ENCODE peak calls at places on chromosome 18, in seven cellular contexts. I is coronary artery, M is cardiac muscle cell, F is kidney, S is endodermal cell, P is endothelial cell, W is transverse colon. O is an unnamed sample.

GRCh38 chr18:48813833-48814489 is 136.8 kb downstream of the SMAD7 start:
- DNase-seq in I (peak), M (no peak), F (no peak), S (peak), P (no peak), W (peak), O (peak)

GRCh38 chr18:37669991-37670534 is 104.5 kb upstream of the CELF4 start:
- DNase-seq in I (no peak), M (no peak), F (peak), S (peak), P (no peak), W (no peak), O (peak)

GRCh38 chr18:59810183-59810582 is 89.6 kb upstream of the PMAIP1 start:
- DNase-seq in I (no peak), M (no peak), F (no peak), S (no peak), P (no peak), W (no peak), O (no peak)

GRCh38 chr18:55448390-55448789 is 139.6 kb downstream of the TCF4 start:
- DNase-seq in I (no peak), M (no peak), F (no peak), S (no peak), P (no peak), W (no peak), O (no peak)

GRCh38 chr18:70165936-70166335 is 39.6 kb downstream of the RTTN start:
- DNase-seq in I (no peak), M (no peak), F (no peak), S (no peak), P (no peak), W (no peak), O (no peak)

GRCh38 chr18:45997689-45998088 is 30.6 kb upstream of the EPG5 start:
- DNase-seq in I (no peak), M (no peak), F (no peak), S (no peak), P (no peak), W (no peak), O (peak)

GRCh38 chr18:34840416-34840815 is 130.3 kb downstream of the DTNA start:
- DNase-seq in I (no peak), M (no peak), F (no peak), S (no peak), P (no peak), W (no peak), O (no peak)

GRCh38 chr18:7871560-7872456 is 304.7 kb downstream of the PTPRM start:
- DNase-seq in I (no peak), M (no peak), F (no peak), S (no peak), P (no peak), W (no peak), O (no peak)

GRCh38 chr18:31204833-31205232 is 42.2 kb upstream of the DSC1 start:
- DNase-seq in I (no peak), M (no peak), F (no peak), S (no peak), P (no peak), W (peak), O (no peak)

GRCh38 chr18:77088977-77089795 is 43.4 kb downstream of the MBP start:
- DNase-seq in I (peak), M (no peak), F (peak), S (peak), P (no peak), W (no peak), O (no peak)

GRCh38 chr18:26429535-26429934 is 118.8 kb downstream of the KCTD1 start:
- DNase-seq in I (no peak), M (peak), F (no peak), S (no peak), P (no peak), W (no peak), O (peak)

GRCh38 chr18:62631173-62631572 is 84.2 kb upstream of the PHLPP1 start:
- DNase-seq in I (no peak), M (no peak), F (no peak), S (no peak), P (no peak), W (no peak), O (no peak)

GRCh38 chr18:79682481-79682880 is 2.9 kb downstream of the CTDP1 start:
- DNase-seq in I (no peak), M (no peak), F (no peak), S (peak), P (no peak), W (no peak), O (no peak)

GRCh38 chr18:49050462-49050861 is 99.7 kb upstream of the SMAD7 start:
- DNase-seq in I (no peak), M (no peak), F (no peak), S (no peak), P (no peak), W (no peak), O (no peak)

GRCh38 chr18:34821669-34822210 is 111.6 kb downstream of the DTNA start:
- DNase-seq in I (no peak), M (no peak), F (no peak), S (peak), P (no peak), W (no peak), O (no peak)

GRCh38 chr18:23032030-23032582 is 99.0 kb downstream of the RBBP8 start:
- DNase-seq in I (no peak), M (no peak), F (no peak), S (no peak), P (no peak), W (no peak), O (no peak)

GRCh38 chr18:23540867-23541266 is 37.6 kb downstream of the RMC1 start:
- DNase-seq in I (no peak), M (no peak), F (no peak), S (no peak), P (no peak), W (no peak), O (no peak)

GRCh38 chr18:77100751-77101355 is 31.7 kb downstream of the MBP start:
- DNase-seq in I (peak), M (no peak), F (no peak), S (no peak), P (no peak), W (no peak), O (no peak)

GRCh38 chr18:21389283-21389682 is 147.3 kb downstream of the GREB1L start:
- DNase-seq in I (no peak), M (no peak), F (no peak), S (no peak), P (no peak), W (no peak), O (no peak)

GRCh38 chr18:24885266-24885665 is 424.8 kb downstream of the HRH4 start:
- DNase-seq in I (no peak), M (no peak), F (no peak), S (no peak), P (no peak), W (no peak), O (no peak)

GRCh38 chr18:24112874-24113615 is 25.8 kb upstream of the CABYR start:
- DNase-seq in I (no peak), M (no peak), F (no peak), S (peak), P (no peak), W (no peak), O (no peak)

DNA sequence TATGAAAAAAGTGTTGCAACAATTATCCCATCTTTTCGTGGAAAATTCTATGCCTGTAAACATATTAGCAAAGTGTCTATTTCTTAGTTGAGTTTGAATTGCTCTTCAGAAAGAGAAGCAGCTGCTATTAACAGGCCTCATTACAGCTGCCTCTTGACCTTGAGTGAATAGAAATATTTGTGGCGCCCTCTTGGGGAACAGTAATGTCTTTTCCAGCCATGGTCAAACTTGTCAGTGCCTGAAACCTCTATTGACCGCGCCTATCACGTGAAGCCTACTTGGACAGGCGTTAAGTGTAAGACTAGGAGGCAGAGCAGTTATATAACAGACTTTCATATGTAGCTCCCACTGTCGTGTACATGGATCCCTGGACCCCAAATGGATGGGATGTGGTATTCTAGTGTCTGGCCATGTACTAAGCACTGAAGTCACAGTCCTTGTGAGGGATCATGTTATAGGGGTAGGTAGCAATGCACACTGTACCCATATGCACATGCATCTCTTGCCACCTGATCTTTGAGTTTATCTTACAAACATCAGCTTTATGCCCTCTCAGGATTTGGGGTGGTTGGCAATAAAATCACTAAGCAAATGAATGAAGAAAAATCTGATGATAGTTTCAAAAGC is 245.0 kb downstream of the PTGR3 start:
- DNase-seq in I (no peak), M (peak), F (no peak), S (peak), P (peak), W (peak), O (no peak)
- TF ChIP-seq CTCF in I (no peak), M (peak), F (no peak), S (peak), P (peak), W (peak), O (peak)

DNA sequence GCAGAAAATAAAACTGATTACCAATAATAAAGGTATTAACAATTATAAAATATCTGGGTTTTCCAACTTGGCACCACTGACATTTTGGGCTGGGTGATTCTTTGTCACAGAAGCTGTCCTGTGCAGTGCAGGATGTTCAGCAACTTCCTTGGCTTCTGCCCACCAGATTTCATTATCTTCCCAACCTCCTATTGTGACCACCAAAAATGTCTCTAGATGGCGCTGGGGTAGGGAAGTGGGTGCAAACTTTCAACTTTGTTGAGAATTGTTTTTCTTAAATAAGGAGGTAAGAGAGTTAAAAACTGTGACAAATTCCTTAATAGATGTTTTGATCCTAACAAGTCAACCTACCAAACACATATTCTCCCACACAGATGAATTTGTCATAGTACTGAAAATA is 90.1 kb downstream of the GAREM1 start:
- DNase-seq in I (no peak), M (no peak), F (no peak), S (no peak), P (no peak), W (no peak), O (no peak)
- TF ChIP-seq CTCF in I (no peak), M (peak), F (no peak), S (peak), P (no peak), W (no peak), O (no peak)

GRCh38 chr18:44638141-44638540 is 42.5 kb upstream of the SETBP1 start:
- DNase-seq in I (no peak), M (no peak), F (no peak), S (no peak), P (no peak), W (no peak), O (no peak)
- TF ChIP-seq CTCF in I (no peak), M (no peak), F (no peak), S (peak), P (no peak), W (no peak), O (no peak)

GRCh38 chr18:2681993-2682603 is 26.6 kb downstream of the SMCHD1 start:
- DNase-seq in I (no peak), M (no peak), F (no peak), S (no peak), P (no peak), W (no peak), O (no peak)
- TF ChIP-seq CTCF in I (no peak), M (no peak), F (no peak), S (no peak), P (no peak), W (no peak), O (no peak)

GRCh38 chr18:58338961-58339722 is 289.7 kb downstream of the ALPK2 start:
- DNase-seq in I (no peak), M (peak), F (no peak), S (peak), P (peak), W (no peak), O (no peak)

GRCh38 chr18:58336605-58337004 is 292.3 kb downstream of the ALPK2 start:
- DNase-seq in I (no peak), M (no peak), F (no peak), S (no peak), P (no peak), W (no peak), O (no peak)

GRCh38 chr18:58337285-58337684 is 291.6 kb downstream of the ALPK2 start:
- DNase-seq in I (no peak), M (no peak), F (no peak), S (no peak), P (no peak), W (no peak), O (no peak)

GRCh38 chr18:58338141-58338540 is 290.8 kb downstream of the ALPK2 start:
- DNase-seq in I (no peak), M (no peak), F (no peak), S (no peak), P (no peak), W (no peak), O (no peak)

GRCh38 chr18:58337688-58338087 is 291.2 kb downstream of the ALPK2 start:
- DNase-seq in I (no peak), M (no peak), F (no peak), S (no peak), P (no peak), W (no peak), O (no peak)
- TF ChIP-seq CTCF in I (no peak), M (no peak), F (no peak), S (no peak), P (no peak), W (no peak), O (no peak)

GRCh38 chr18:9925795-9926194 is 12.0 kb downstream of the VAPA start:
- DNase-seq in I (no peak), M (no peak), F (no peak), S (no peak), P (no peak), W (no peak), O (no peak)
- TF ChIP-seq CTCF in I (no peak), M (no peak), F (no peak), S (no peak), P (no peak), W (no peak), O (no peak)

O was measured in osteocyte.